ENCODE peak calls at places on chromosome 22, in four cellular contexts. X is hepatocyte, S is mucosa of gallbladder, G is GM10248. E is an unnamed sample.
A peak's percentile ranks its signal among the peaks of the same experiment; 100 is the strongest.

GRCh38 chr22:22207845-22208564 is 36.6 kb upstream of the VPREB1 start:
- DNase-seq in X (peak; percentile 89), S (peak; percentile 46), G (peak; percentile 84), E (peak; percentile 86)

GRCh38 chr22:21612858-21613257 is 17.0 kb downstream of the YDJC start:
- DNase-seq in X (no peak), S (no peak), G (no peak), E (no peak)

GRCh38 chr22:27045103-27045940 is 387.9 kb downstream of the MIAT start:
- DNase-seq in X (peak; percentile 15), S (no peak), G (no peak), E (no peak)

GRCh38 chr22:19179472-19180048 is 1.0 kb upstream of the SLC25A1 start:
- DNase-seq in X (peak; percentile 92), S (peak; percentile 82), G (peak; percentile 84), E (peak; percentile 64)

GRCh38 chr22:41401781-41402648 is 20.3 kb downstream of the TEF start:
- DNase-seq in X (peak; percentile 50), S (peak; percentile 90), G (no peak), E (no peak)

GRCh38 chr22:32803020-32803758 is 1.7 kb downstream of the TIMP3 start:
- DNase-seq in X (no peak), S (no peak), G (no peak), E (no peak)

GRCh38 chr22:49035818-49036457 is 791.7 kb downstream of the BRD1 start:
- DNase-seq in X (no peak), S (no peak), G (no peak), E (no peak)

GRCh38 chr22:30609260-30610185 is 2.5 kb downstream of the TCN2 start:
- DNase-seq in X (peak; percentile 85), S (peak; percentile 52), G (peak; percentile 60), E (no peak)

GRCh38 chr22:24128631-24129601 is 52.4 kb upstream of the SUSD2 start:
- DNase-seq in X (no peak), S (no peak), G (no peak), E (no peak)

GRCh38 chr22:48954781-48955311 is 872.8 kb downstream of the BRD1 start:
- DNase-seq in X (peak; percentile 39), S (peak; percentile 9), G (no peak), E (no peak)

GRCh38 chr22:27462190-27462589 is 339.4 kb downstream of the MN1 start:
- DNase-seq in X (peak; percentile 44), S (no peak), G (no peak), E (no peak)

GRCh38 chr22:42902875-42903510 is 45.9 kb upstream of the ARFGAP3 start:
- DNase-seq in X (peak; percentile 79), S (peak; percentile 41), G (no peak), E (no peak)

GRCh38 chr22:27310966-27311665 is 490.4 kb downstream of the MN1 start:
- DNase-seq in X (no peak), S (no peak), G (no peak), E (no peak)

GRCh38 chr22:48477031-48477721 is 1350.5 kb downstream of the BRD1 start:
- DNase-seq in X (no peak), S (no peak), G (no peak), E (no peak)

GRCh38 chr22:41262250-41262765 is 21.6 kb upstream of the CHADL start:
- DNase-seq in X (no peak), S (no peak), G (no peak), E (no peak)

GRCh38 chr22:35977136-35977535 is 51.5 kb downstream of the RBFOX2 start:
- DNase-seq in X (no peak), S (no peak), G (no peak), E (no peak)

GRCh38 chr22:33570110-33570509 is 350.2 kb downstream of the LARGE1 start:
- DNase-seq in X (no peak), S (no peak), G (no peak), E (no peak)

GRCh38 chr22:37563153-37564081 is 3.1 kb downstream of the CDC42EP1 start:
- DNase-seq in X (peak; percentile 90), S (peak; percentile 93), G (no peak), E (no peak)

GRCh38 chr22:30985561-30986208 is 16.6 kb downstream of the TUG1 start:
- DNase-seq in X (no peak), S (no peak), G (no peak), E (no peak)

GRCh38 chr22:26690654-26691376 is 33.4 kb downstream of the MIAT start:
- DNase-seq in X (no peak), S (no peak), G (no peak), E (no peak)

GRCh38 chr22:48890693-48891554 is 936.7 kb downstream of the BRD1 start:
- DNase-seq in X (no peak), S (no peak), G (no peak), E (no peak)

GRCh38 chr22:19565382-19565902 is 41.2 kb upstream of the CLDN5 start:
- DNase-seq in X (no peak), S (no peak), G (no peak), E (no peak)

GRCh38 chr22:17878186-17878694 is 104.0 kb upstream of the BID start:
- DNase-seq in X (no peak), S (no peak), G (no peak), E (no peak)

GRCh38 chr22:24066260-24066659 is 55.2 kb downstream of the CABIN1 start:
- DNase-seq in X (no peak), S (no peak), G (no peak), E (peak; percentile 13)